ENCODE peak calls at places on chromosomes 11 and 22, in five cellular contexts. One of them, this sample, is unnamed.

GRCh38 chr22:22099833-22100812 is 117.5 kb upstream of the TOP3B start:
- DNase-seq in NCI-H1417: no peak
- DNase-seq in H4: no peak
- DNase-seq in ELR: peak; percentile 48
- DNase-seq in iris pigment epithelial cell: peak; percentile 15
- DNase-seq in this sample: no peak

GRCh38 chr11:61747389-61748285 is 4.8 kb upstream of the MYRF start:
- DNase-seq in NCI-H1417: peak; percentile 27
- DNase-seq in H4: peak; percentile 46
- DNase-seq in ELR: peak; percentile 72
- DNase-seq in iris pigment epithelial cell: peak; percentile 57
- DNase-seq in this sample: peak; percentile 65

GRCh38 chr22:50325444-50326224 is 1.2 kb downstream of the DENND6B start:
- DNase-seq in NCI-H1417: no peak
- DNase-seq in H4: no peak
- DNase-seq in ELR: no peak
- DNase-seq in iris pigment epithelial cell: no peak
- DNase-seq in this sample: no peak

GRCh38 chr11:19714387-19715363 is 2.0 kb downstream of the NAV2 start:
- DNase-seq in NCI-H1417: no peak
- DNase-seq in H4: peak; percentile 52
- DNase-seq in ELR: peak; percentile 88
- DNase-seq in iris pigment epithelial cell: peak; percentile 55
- DNase-seq in this sample: peak; percentile 85

GRCh38 chr11:85751738-85752137 is 59.2 kb downstream of the SYTL2 start:
- DNase-seq in NCI-H1417: no peak
- DNase-seq in H4: no peak
- DNase-seq in ELR: no peak
- DNase-seq in iris pigment epithelial cell: no peak
- DNase-seq in this sample: no peak

GRCh38 chr22:22418163-22418549 is 90.4 kb downstream of the ZNF280B start:
- DNase-seq in NCI-H1417: no peak
- DNase-seq in H4: no peak
- DNase-seq in ELR: no peak
- DNase-seq in iris pigment epithelial cell: no peak
- DNase-seq in this sample: no peak

GRCh38 chr22:36317658-36318271 is 64.8 kb downstream of the APOL1 start:
- DNase-seq in NCI-H1417: no peak
- DNase-seq in H4: no peak
- DNase-seq in ELR: no peak
- DNase-seq in iris pigment epithelial cell: no peak
- DNase-seq in this sample: no peak

GRCh38 chr11:108220721-108221346 is 1.6 kb downstream of the NPAT start:
- DNase-seq in NCI-H1417: no peak
- DNase-seq in H4: no peak
- DNase-seq in ELR: peak; percentile 19
- DNase-seq in iris pigment epithelial cell: no peak
- DNase-seq in this sample: no peak

GRCh38 chr11:37978647-37979046 is 1380.6 kb upstream of the RAG2 start:
- DNase-seq in NCI-H1417: no peak
- DNase-seq in H4: no peak
- DNase-seq in ELR: no peak
- DNase-seq in iris pigment epithelial cell: no peak
- DNase-seq in this sample: no peak

GRCh38 chr11:66880484-66881211 is 23.8 kb downstream of the LRFN4 start:
- DNase-seq in NCI-H1417: peak; percentile 85
- DNase-seq in H4: peak; percentile 76
- DNase-seq in ELR: no peak
- DNase-seq in iris pigment epithelial cell: no peak
- DNase-seq in this sample: no peak

GRCh38 chr11:95559899-95560298 is 229.7 kb downstream of the FAM76B start:
- DNase-seq in NCI-H1417: no peak
- DNase-seq in H4: no peak
- DNase-seq in ELR: no peak
- DNase-seq in iris pigment epithelial cell: no peak
- DNase-seq in this sample: no peak

GRCh38 chr11:71372693-71373657 is 75.2 kb downstream of the DHCR7 start:
- DNase-seq in NCI-H1417: no peak
- DNase-seq in H4: no peak
- DNase-seq in ELR: peak; percentile 36
- DNase-seq in iris pigment epithelial cell: peak; percentile 17
- DNase-seq in this sample: peak; percentile 33

GRCh38 chr22:48940988-48941902 is 886.4 kb downstream of the BRD1 start:
- DNase-seq in NCI-H1417: no peak
- DNase-seq in H4: no peak
- DNase-seq in ELR: no peak
- DNase-seq in iris pigment epithelial cell: no peak
- DNase-seq in this sample: no peak

GRCh38 chr11:70220920-70221319 is 17.8 kb downstream of the FADD start:
- DNase-seq in NCI-H1417: no peak
- DNase-seq in H4: no peak
- DNase-seq in ELR: peak; percentile 20
- DNase-seq in iris pigment epithelial cell: no peak
- DNase-seq in this sample: peak; percentile 83

GRCh38 chr22:42654696-42655095 is 5.5 kb upstream of the CYB5R3 start:
- DNase-seq in NCI-H1417: no peak
- DNase-seq in H4: no peak
- DNase-seq in ELR: no peak
- DNase-seq in iris pigment epithelial cell: no peak
- DNase-seq in this sample: no peak

GRCh38 chr22:19663286-19663815 is 51.0 kb upstream of the SEPTIN5 start:
- DNase-seq in NCI-H1417: no peak
- DNase-seq in H4: peak; percentile 83
- DNase-seq in ELR: peak; percentile 45
- DNase-seq in iris pigment epithelial cell: peak; percentile 74
- DNase-seq in this sample: peak; percentile 77

GRCh38 chr11:703515-703914 is 2.5 kb upstream of the EPS8L2 start:
- DNase-seq in NCI-H1417: no peak
- DNase-seq in H4: no peak
- DNase-seq in ELR: no peak
- DNase-seq in iris pigment epithelial cell: no peak
- DNase-seq in this sample: no peak

GRCh38 chr11:2990617-2991476 is 1.3 kb downstream of the NAP1L4 start:
- DNase-seq in NCI-H1417: peak; percentile 43
- DNase-seq in H4: no peak
- DNase-seq in ELR: peak; percentile 49
- DNase-seq in iris pigment epithelial cell: peak; percentile 16
- DNase-seq in this sample: peak; percentile 23

GRCh38 chr22:43978558-43978957 is 23.3 kb downstream of the SAMM50 start:
- DNase-seq in NCI-H1417: no peak
- DNase-seq in H4: no peak
- DNase-seq in ELR: no peak
- DNase-seq in iris pigment epithelial cell: no peak
- DNase-seq in this sample: no peak